ENCODE peak calls at places on chromosome 10, in ten cellular contexts. One of them, this sample, is unnamed.
A peak's percentile ranks its signal among the peaks of the same experiment; 100 is the strongest.

GRCh38 chr10:96208946-96209345 is 62.4 kb downstream of the BLNK start:
- DNase-seq in Kasumi-1: no peak
- DNase-seq in AG08395: no peak
- DNase-seq in left lobe of liver: no peak
- DNase-seq in cardiac fibroblast: no peak
- DNase-seq in cardiac muscle cell: no peak
- DNase-seq in kidney tubule cell: no peak
- DNase-seq in ACHN: no peak
- DNase-seq in GF-D8: no peak
- DNase-seq in NCI-H1694 treated with DMSO at 0.1 percent for 48 hours: no peak
- DNase-seq in this sample: no peak

GRCh38 chr10:10758306-10758705 is 259.4 kb upstream of the CELF2 start:
- DNase-seq in left lobe of liver: no peak
- DNase-seq in cardiac fibroblast: peak; percentile 1
- DNase-seq in ACHN: no peak
- DNase-seq in AG08395: no peak
- DNase-seq in GF-D8: no peak
- DNase-seq in NCI-H1694 treated with DMSO at 0.1 percent for 48 hours: no peak
- DNase-seq in cardiac muscle cell: no peak
- DNase-seq in kidney tubule cell: no peak
- DNase-seq in Kasumi-1: no peak
- DNase-seq in this sample: no peak

GRCh38 chr10:25815999-25816768 is 117.8 kb upstream of the MYO3A start:
- DNase-seq in GF-D8: no peak
- DNase-seq in left lobe of liver: no peak
- DNase-seq in cardiac muscle cell: no peak
- DNase-seq in Kasumi-1: no peak
- DNase-seq in ACHN: no peak
- DNase-seq in NCI-H1694 treated with DMSO at 0.1 percent for 48 hours: no peak
- DNase-seq in cardiac fibroblast: peak; percentile 18
- DNase-seq in kidney tubule cell: peak; percentile 80
- DNase-seq in AG08395: no peak
- DNase-seq in this sample: no peak

GRCh38 chr10:132483394-132483793 is 54.2 kb upstream of the INPP5A start:
- DNase-seq in cardiac muscle cell: no peak
- DNase-seq in kidney tubule cell: no peak
- DNase-seq in Kasumi-1: no peak
- DNase-seq in GF-D8: no peak
- DNase-seq in NCI-H1694 treated with DMSO at 0.1 percent for 48 hours: no peak
- DNase-seq in cardiac fibroblast: no peak
- DNase-seq in AG08395: no peak
- DNase-seq in ACHN: no peak
- DNase-seq in left lobe of liver: no peak
- DNase-seq in this sample: no peak

GRCh38 chr10:56805022-56805421 is 444.0 kb upstream of the ZWINT start:
- DNase-seq in cardiac muscle cell: no peak
- DNase-seq in GF-D8: no peak
- DNase-seq in cardiac fibroblast: no peak
- DNase-seq in left lobe of liver: no peak
- DNase-seq in AG08395: no peak
- DNase-seq in kidney tubule cell: no peak
- DNase-seq in ACHN: no peak
- DNase-seq in NCI-H1694 treated with DMSO at 0.1 percent for 48 hours: no peak
- DNase-seq in Kasumi-1: no peak
- DNase-seq in this sample: no peak

GRCh38 chr10:122089343-122090015 is 100.5 kb downstream of the TACC2 start:
- DNase-seq in ACHN: peak; percentile 51
- DNase-seq in cardiac fibroblast: no peak
- DNase-seq in Kasumi-1: no peak
- DNase-seq in NCI-H1694 treated with DMSO at 0.1 percent for 48 hours: no peak
- DNase-seq in kidney tubule cell: peak; percentile 7
- DNase-seq in left lobe of liver: no peak
- DNase-seq in GF-D8: no peak
- DNase-seq in AG08395: no peak
- DNase-seq in cardiac muscle cell: no peak
- DNase-seq in this sample: no peak

GRCh38 chr10:69051710-69052487 is 36.0 kb upstream of the SRGN start:
- DNase-seq in cardiac muscle cell: no peak
- DNase-seq in cardiac fibroblast: no peak
- DNase-seq in left lobe of liver: no peak
- DNase-seq in GF-D8: no peak
- DNase-seq in ACHN: no peak
- DNase-seq in kidney tubule cell: no peak
- DNase-seq in NCI-H1694 treated with DMSO at 0.1 percent for 48 hours: no peak
- DNase-seq in AG08395: no peak
- DNase-seq in Kasumi-1: no peak
- DNase-seq in this sample: no peak

GRCh38 chr10:13105184-13105583 is 5.2 kb downstream of the OPTN start:
- DNase-seq in AG08395: peak; percentile 32
- DNase-seq in kidney tubule cell: no peak
- DNase-seq in NCI-H1694 treated with DMSO at 0.1 percent for 48 hours: no peak
- DNase-seq in GF-D8: no peak
- DNase-seq in cardiac muscle cell: no peak
- DNase-seq in cardiac fibroblast: no peak
- DNase-seq in left lobe of liver: no peak
- DNase-seq in ACHN: no peak
- DNase-seq in Kasumi-1: no peak
- DNase-seq in this sample: no peak

GRCh38 chr10:110746254-110746826 is 102.2 kb downstream of the RBM20 start:
- DNase-seq in AG08395: peak; percentile 78
- DNase-seq in NCI-H1694 treated with DMSO at 0.1 percent for 48 hours: peak; percentile 60
- DNase-seq in Kasumi-1: peak; percentile 79
- DNase-seq in cardiac muscle cell: peak; percentile 81
- DNase-seq in ACHN: peak; percentile 68
- DNase-seq in left lobe of liver: peak; percentile 61
- DNase-seq in kidney tubule cell: peak; percentile 71
- DNase-seq in GF-D8: peak; percentile 23
- DNase-seq in cardiac fibroblast: peak; percentile 84
- DNase-seq in this sample: no peak

GRCh38 chr10:131207584-131208532 is 103.7 kb downstream of the TCERG1L start:
- DNase-seq in left lobe of liver: peak; percentile 26
- DNase-seq in ACHN: no peak
- DNase-seq in cardiac muscle cell: no peak
- DNase-seq in cardiac fibroblast: no peak
- DNase-seq in NCI-H1694 treated with DMSO at 0.1 percent for 48 hours: no peak
- DNase-seq in GF-D8: no peak
- DNase-seq in kidney tubule cell: no peak
- DNase-seq in AG08395: no peak
- DNase-seq in Kasumi-1: no peak
- DNase-seq in this sample: peak; percentile 54

GRCh38 chr10:282294-283139 is 147.3 kb downstream of the ZMYND11 start:
- DNase-seq in Kasumi-1: peak; percentile 44
- DNase-seq in cardiac fibroblast: no peak
- DNase-seq in AG08395: peak; percentile 40
- DNase-seq in kidney tubule cell: peak; percentile 22
- DNase-seq in NCI-H1694 treated with DMSO at 0.1 percent for 48 hours: no peak
- DNase-seq in ACHN: no peak
- DNase-seq in cardiac muscle cell: no peak
- DNase-seq in GF-D8: peak; percentile 58
- DNase-seq in left lobe of liver: no peak
- DNase-seq in this sample: no peak

GRCh38 chr10:46217749-46218453 is 68.9 kb upstream of the ANTXRL start:
- DNase-seq in cardiac fibroblast: no peak
- DNase-seq in GF-D8: no peak
- DNase-seq in ACHN: no peak
- DNase-seq in cardiac muscle cell: no peak
- DNase-seq in AG08395: no peak
- DNase-seq in left lobe of liver: no peak
- DNase-seq in Kasumi-1: no peak
- DNase-seq in kidney tubule cell: no peak
- DNase-seq in NCI-H1694 treated with DMSO at 0.1 percent for 48 hours: no peak
- DNase-seq in this sample: no peak

GRCh38 chr10:19874791-19875190 is 58.6 kb downstream of the PLXDC2 start:
- DNase-seq in ACHN: peak; percentile 87
- DNase-seq in kidney tubule cell: peak; percentile 84
- DNase-seq in cardiac fibroblast: no peak
- DNase-seq in Kasumi-1: no peak
- DNase-seq in left lobe of liver: no peak
- DNase-seq in NCI-H1694 treated with DMSO at 0.1 percent for 48 hours: no peak
- DNase-seq in cardiac muscle cell: no peak
- DNase-seq in AG08395: no peak
- DNase-seq in GF-D8: no peak
- DNase-seq in this sample: no peak

GRCh38 chr10:6729071-6729773 is 149.1 kb upstream of the PRKCQ start:
- DNase-seq in GF-D8: no peak
- DNase-seq in kidney tubule cell: peak; percentile 94
- DNase-seq in NCI-H1694 treated with DMSO at 0.1 percent for 48 hours: no peak
- DNase-seq in Kasumi-1: no peak
- DNase-seq in left lobe of liver: no peak
- DNase-seq in ACHN: no peak
- DNase-seq in AG08395: peak; percentile 93
- DNase-seq in cardiac muscle cell: no peak
- DNase-seq in cardiac fibroblast: peak; percentile 63
- DNase-seq in this sample: no peak

GRCh38 chr10:17125316-17125715 is 4.3 kb downstream of the CUBN start:
- DNase-seq in cardiac fibroblast: no peak
- DNase-seq in cardiac muscle cell: no peak
- DNase-seq in kidney tubule cell: no peak
- DNase-seq in AG08395: no peak
- DNase-seq in left lobe of liver: no peak
- DNase-seq in NCI-H1694 treated with DMSO at 0.1 percent for 48 hours: no peak
- DNase-seq in GF-D8: no peak
- DNase-seq in ACHN: no peak
- DNase-seq in Kasumi-1: no peak
- DNase-seq in this sample: no peak

GRCh38 chr10:43197834-43198681 is 59.8 kb downstream of the CSGALNACT2 start:
- DNase-seq in AG08395: peak; percentile 60
- DNase-seq in GF-D8: no peak
- DNase-seq in ACHN: peak; percentile 17
- DNase-seq in kidney tubule cell: peak; percentile 7
- DNase-seq in left lobe of liver: no peak
- DNase-seq in cardiac muscle cell: no peak
- DNase-seq in NCI-H1694 treated with DMSO at 0.1 percent for 48 hours: no peak
- DNase-seq in cardiac fibroblast: no peak
- DNase-seq in Kasumi-1: peak; percentile 37
- DNase-seq in this sample: no peak

This sample was measured in type B pancreatic cell.